ENCODE peak calls at places on chromosomes 6 and 20, in seven cellular contexts. One of them, this sample, is unnamed.

GRCh38 chr6:155717369-155717768 is 261.7 kb upstream of the NOX3 start:
- DNase-seq in AG09309: no peak
- DNase-seq in stimulated activated naive CD8-positive, alpha-beta T cell treated with anti-CD3 and anti-CD28 coated beads, Interleukin-15, Interleukin-2, amounts not matched to agents 100 U/mL and 50 U/mL, for 24 hours: no peak
- DNase-seq in NCI-H146: no peak
- DNase-seq in T follicular helper cell: no peak
- DNase-seq in bronchial epithelial cell: no peak
- DNase-seq in T-helper 2 cell: no peak
- DNase-seq in this sample: no peak

GRCh38 chr6:89708316-89708715 is 69.8 kb upstream of the LYRM2 start:
- DNase-seq in NCI-H146: no peak
- DNase-seq in AG09309: no peak
- DNase-seq in T-helper 2 cell: no peak
- DNase-seq in stimulated activated naive CD8-positive, alpha-beta T cell treated with anti-CD3 and anti-CD28 coated beads, Interleukin-15, Interleukin-2, amounts not matched to agents 100 U/mL and 50 U/mL, for 24 hours: no peak
- DNase-seq in T follicular helper cell: no peak
- DNase-seq in bronchial epithelial cell: no peak
- DNase-seq in this sample: no peak

GRCh38 chr6:836276-836853 is 143.4 kb upstream of the EXOC2 start:
- DNase-seq in T-helper 2 cell: no peak
- DNase-seq in AG09309: no peak
- DNase-seq in bronchial epithelial cell: peak
- DNase-seq in NCI-H146: no peak
- DNase-seq in T follicular helper cell: no peak
- DNase-seq in stimulated activated naive CD8-positive, alpha-beta T cell treated with anti-CD3 and anti-CD28 coated beads, Interleukin-15, Interleukin-2, amounts not matched to agents 100 U/mL and 50 U/mL, for 24 hours: no peak
- DNase-seq in this sample: no peak

GRCh38 chr6:131729550-131729949 is 18.7 kb upstream of the CTAGE9 start:
- DNase-seq in stimulated activated naive CD8-positive, alpha-beta T cell treated with anti-CD3 and anti-CD28 coated beads, Interleukin-15, Interleukin-2, amounts not matched to agents 100 U/mL and 50 U/mL, for 24 hours: no peak
- DNase-seq in T-helper 2 cell: no peak
- DNase-seq in T follicular helper cell: no peak
- DNase-seq in AG09309: peak
- DNase-seq in NCI-H146: no peak
- DNase-seq in bronchial epithelial cell: no peak
- DNase-seq in this sample: no peak

GRCh38 chr6:157974341-157974894 is 7.2 kb upstream of the SYNJ2 start:
- DNase-seq in bronchial epithelial cell: no peak
- DNase-seq in T follicular helper cell: no peak
- DNase-seq in AG09309: no peak
- DNase-seq in NCI-H146: peak
- DNase-seq in stimulated activated naive CD8-positive, alpha-beta T cell treated with anti-CD3 and anti-CD28 coated beads, Interleukin-15, Interleukin-2, amounts not matched to agents 100 U/mL and 50 U/mL, for 24 hours: no peak
- DNase-seq in T-helper 2 cell: no peak
- DNase-seq in this sample: no peak

GRCh38 chr20:13800728-13801134 is 15.9 kb downstream of the NDUFAF5 start:
- DNase-seq in T follicular helper cell: no peak
- DNase-seq in AG09309: peak
- DNase-seq in NCI-H146: peak
- DNase-seq in bronchial epithelial cell: peak
- DNase-seq in T-helper 2 cell: no peak
- DNase-seq in stimulated activated naive CD8-positive, alpha-beta T cell treated with anti-CD3 and anti-CD28 coated beads, Interleukin-15, Interleukin-2, amounts not matched to agents 100 U/mL and 50 U/mL, for 24 hours: no peak
- DNase-seq in this sample: peak

GRCh38 chr6:17574871-17575560 is 25.1 kb upstream of the FAM8A1 start:
- DNase-seq in T-helper 2 cell: no peak
- DNase-seq in T follicular helper cell: no peak
- DNase-seq in AG09309: peak
- DNase-seq in NCI-H146: no peak
- DNase-seq in bronchial epithelial cell: peak
- DNase-seq in stimulated activated naive CD8-positive, alpha-beta T cell treated with anti-CD3 and anti-CD28 coated beads, Interleukin-15, Interleukin-2, amounts not matched to agents 100 U/mL and 50 U/mL, for 24 hours: no peak
- DNase-seq in this sample: no peak

GRCh38 chr6:158793432-158793831 is 25.7 kb downstream of the EZR start:
- DNase-seq in T follicular helper cell: no peak
- DNase-seq in bronchial epithelial cell: peak
- DNase-seq in NCI-H146: peak
- DNase-seq in stimulated activated naive CD8-positive, alpha-beta T cell treated with anti-CD3 and anti-CD28 coated beads, Interleukin-15, Interleukin-2, amounts not matched to agents 100 U/mL and 50 U/mL, for 24 hours: no peak
- DNase-seq in T-helper 2 cell: peak
- DNase-seq in AG09309: no peak
- DNase-seq in this sample: no peak

GRCh38 chr20:6055161-6055783 is 1.4 kb upstream of the LRRN4 start:
- DNase-seq in T-helper 2 cell: no peak
- DNase-seq in stimulated activated naive CD8-positive, alpha-beta T cell treated with anti-CD3 and anti-CD28 coated beads, Interleukin-15, Interleukin-2, amounts not matched to agents 100 U/mL and 50 U/mL, for 24 hours: no peak
- DNase-seq in bronchial epithelial cell: no peak
- DNase-seq in T follicular helper cell: no peak
- DNase-seq in AG09309: no peak
- DNase-seq in NCI-H146: no peak
- DNase-seq in this sample: no peak

GRCh38 chr20:49747707-49748524 is 34.2 kb upstream of the B4GALT5 start:
- DNase-seq in stimulated activated naive CD8-positive, alpha-beta T cell treated with anti-CD3 and anti-CD28 coated beads, Interleukin-15, Interleukin-2, amounts not matched to agents 100 U/mL and 50 U/mL, for 24 hours: no peak
- DNase-seq in T follicular helper cell: no peak
- DNase-seq in NCI-H146: no peak
- DNase-seq in bronchial epithelial cell: no peak
- DNase-seq in T-helper 2 cell: no peak
- DNase-seq in AG09309: peak
- DNase-seq in this sample: peak

GRCh38 chr6:37366910-37367309 is 13.1 kb downstream of the RNF8 start:
- DNase-seq in T follicular helper cell: no peak
- DNase-seq in bronchial epithelial cell: no peak
- DNase-seq in AG09309: no peak
- DNase-seq in NCI-H146: no peak
- DNase-seq in T-helper 2 cell: no peak
- DNase-seq in stimulated activated naive CD8-positive, alpha-beta T cell treated with anti-CD3 and anti-CD28 coated beads, Interleukin-15, Interleukin-2, amounts not matched to agents 100 U/mL and 50 U/mL, for 24 hours: no peak
- DNase-seq in this sample: no peak

GRCh38 chr6:53201270-53201669 is 52.6 kb upstream of the GCM1 start:
- DNase-seq in T follicular helper cell: no peak
- DNase-seq in stimulated activated naive CD8-positive, alpha-beta T cell treated with anti-CD3 and anti-CD28 coated beads, Interleukin-15, Interleukin-2, amounts not matched to agents 100 U/mL and 50 U/mL, for 24 hours: no peak
- DNase-seq in bronchial epithelial cell: no peak
- DNase-seq in NCI-H146: no peak
- DNase-seq in T-helper 2 cell: no peak
- DNase-seq in AG09309: no peak
- DNase-seq in this sample: no peak

GRCh38 chr6:1621328-1621701 is 11.6 kb downstream of the FOXC1 start:
- DNase-seq in bronchial epithelial cell: no peak
- DNase-seq in T follicular helper cell: no peak
- DNase-seq in stimulated activated naive CD8-positive, alpha-beta T cell treated with anti-CD3 and anti-CD28 coated beads, Interleukin-15, Interleukin-2, amounts not matched to agents 100 U/mL and 50 U/mL, for 24 hours: no peak
- DNase-seq in AG09309: no peak
- DNase-seq in T-helper 2 cell: no peak
- DNase-seq in NCI-H146: no peak
- DNase-seq in this sample: no peak

GRCh38 chr20:45359406-45360148 is 3.4 kb upstream of the SYS1 start:
- DNase-seq in T follicular helper cell: no peak
- DNase-seq in AG09309: no peak
- DNase-seq in NCI-H146: no peak
- DNase-seq in stimulated activated naive CD8-positive, alpha-beta T cell treated with anti-CD3 and anti-CD28 coated beads, Interleukin-15, Interleukin-2, amounts not matched to agents 100 U/mL and 50 U/mL, for 24 hours: no peak
- DNase-seq in T-helper 2 cell: no peak
- DNase-seq in bronchial epithelial cell: peak
- DNase-seq in this sample: no peak

GRCh38 chr6:134250776-134251175 is 67.1 kb downstream of the SGK1 start:
- DNase-seq in stimulated activated naive CD8-positive, alpha-beta T cell treated with anti-CD3 and anti-CD28 coated beads, Interleukin-15, Interleukin-2, amounts not matched to agents 100 U/mL and 50 U/mL, for 24 hours: no peak
- DNase-seq in AG09309: no peak
- DNase-seq in T-helper 2 cell: no peak
- DNase-seq in T follicular helper cell: no peak
- DNase-seq in NCI-H146: no peak
- DNase-seq in bronchial epithelial cell: no peak
- DNase-seq in this sample: no peak

GRCh38 chr6:53765270-53765669 is 29.5 kb upstream of the LRRC1 start:
- DNase-seq in bronchial epithelial cell: no peak
- DNase-seq in T follicular helper cell: no peak
- DNase-seq in AG09309: no peak
- DNase-seq in T-helper 2 cell: no peak
- DNase-seq in NCI-H146: no peak
- DNase-seq in stimulated activated naive CD8-positive, alpha-beta T cell treated with anti-CD3 and anti-CD28 coated beads, Interleukin-15, Interleukin-2, amounts not matched to agents 100 U/mL and 50 U/mL, for 24 hours: no peak
- DNase-seq in this sample: no peak

GRCh38 chr6:111717621-111718020 is 111.9 kb upstream of the TRAF3IP2 start:
- DNase-seq in bronchial epithelial cell: no peak
- DNase-seq in T-helper 2 cell: no peak
- DNase-seq in T follicular helper cell: no peak
- DNase-seq in NCI-H146: no peak
- DNase-seq in stimulated activated naive CD8-positive, alpha-beta T cell treated with anti-CD3 and anti-CD28 coated beads, Interleukin-15, Interleukin-2, amounts not matched to agents 100 U/mL and 50 U/mL, for 24 hours: no peak
- DNase-seq in AG09309: no peak
- DNase-seq in this sample: no peak

GRCh38 chr20:33177866-33178265 is 9.9 kb downstream of the BPIFA2 start:
- DNase-seq in bronchial epithelial cell: no peak
- DNase-seq in T-helper 2 cell: no peak
- DNase-seq in stimulated activated naive CD8-positive, alpha-beta T cell treated with anti-CD3 and anti-CD28 coated beads, Interleukin-15, Interleukin-2, amounts not matched to agents 100 U/mL and 50 U/mL, for 24 hours: no peak
- DNase-seq in AG09309: no peak
- DNase-seq in NCI-H146: no peak
- DNase-seq in T follicular helper cell: no peak
- DNase-seq in this sample: no peak

GRCh38 chr20:61756966-61757677 is 308.6 kb downstream of the TAF4 start:
- DNase-seq in T-helper 2 cell: no peak
- DNase-seq in NCI-H146: no peak
- DNase-seq in stimulated activated naive CD8-positive, alpha-beta T cell treated with anti-CD3 and anti-CD28 coated beads, Interleukin-15, Interleukin-2, amounts not matched to agents 100 U/mL and 50 U/mL, for 24 hours: no peak
- DNase-seq in bronchial epithelial cell: peak
- DNase-seq in AG09309: no peak
- DNase-seq in T follicular helper cell: no peak
- DNase-seq in this sample: no peak

GRCh38 chr6:166087246-166087645 is 80.4 kb downstream of the TBXT start:
- DNase-seq in stimulated activated naive CD8-positive, alpha-beta T cell treated with anti-CD3 and anti-CD28 coated beads, Interleukin-15, Interleukin-2, amounts not matched to agents 100 U/mL and 50 U/mL, for 24 hours: no peak
- DNase-seq in T-helper 2 cell: no peak
- DNase-seq in T follicular helper cell: no peak
- DNase-seq in NCI-H146: no peak
- DNase-seq in AG09309: no peak
- DNase-seq in bronchial epithelial cell: no peak
- DNase-seq in this sample: no peak

GRCh38 chr6:139051396-139052070 is 23.0 kb downstream of the ABRACL start:
- DNase-seq in AG09309: no peak
- DNase-seq in stimulated activated naive CD8-positive, alpha-beta T cell treated with anti-CD3 and anti-CD28 coated beads, Interleukin-15, Interleukin-2, amounts not matched to agents 100 U/mL and 50 U/mL, for 24 hours: no peak
- DNase-seq in NCI-H146: no peak
- DNase-seq in T follicular helper cell: no peak
- DNase-seq in bronchial epithelial cell: no peak
- DNase-seq in T-helper 2 cell: peak
- DNase-seq in this sample: no peak

GRCh38 chr6:3715285-3715684 is 36.2 kb downstream of the PXDC1 start:
- DNase-seq in stimulated activated naive CD8-positive, alpha-beta T cell treated with anti-CD3 and anti-CD28 coated beads, Interleukin-15, Interleukin-2, amounts not matched to agents 100 U/mL and 50 U/mL, for 24 hours: no peak
- DNase-seq in T-helper 2 cell: no peak
- DNase-seq in NCI-H146: no peak
- DNase-seq in T follicular helper cell: no peak
- DNase-seq in AG09309: no peak
- DNase-seq in bronchial epithelial cell: peak
- DNase-seq in this sample: no peak

GRCh38 chr6:24240943-24241342 is 114.9 kb downstream of the NRSN1 start:
- DNase-seq in stimulated activated naive CD8-positive, alpha-beta T cell treated with anti-CD3 and anti-CD28 coated beads, Interleukin-15, Interleukin-2, amounts not matched to agents 100 U/mL and 50 U/mL, for 24 hours: no peak
- DNase-seq in T-helper 2 cell: no peak
- DNase-seq in AG09309: no peak
- DNase-seq in bronchial epithelial cell: no peak
- DNase-seq in NCI-H146: no peak
- DNase-seq in T follicular helper cell: no peak
- DNase-seq in this sample: no peak

GRCh38 chr6:166085498-166085897 is 82.2 kb downstream of the TBXT start:
- DNase-seq in bronchial epithelial cell: no peak
- DNase-seq in T-helper 2 cell: no peak
- DNase-seq in T follicular helper cell: no peak
- DNase-seq in AG09309: no peak
- DNase-seq in stimulated activated naive CD8-positive, alpha-beta T cell treated with anti-CD3 and anti-CD28 coated beads, Interleukin-15, Interleukin-2, amounts not matched to agents 100 U/mL and 50 U/mL, for 24 hours: no peak
- DNase-seq in NCI-H146: no peak
- DNase-seq in this sample: no peak

This sample was measured in cerebellum.